ENCODE peak calls at places on chromosome 18, in six cellular contexts. O is upper lobe of left lung, C is neural progenitor cell, E is PC-9, H is GM13977, N is Panc1. P is an unnamed sample.

GRCh38 chr18:9835112-9835755 is 50.5 kb upstream of the TXNDC2 start:
- DNase-seq in O (no peak), N (no peak), C (no peak), H (no peak), E (peak; percentile 85), P (no peak)

GRCh38 chr18:6118080-6118479 is 222.8 kb upstream of the TMEM200C start:
- DNase-seq in O (no peak), N (no peak), E (no peak), H (no peak), C (no peak), P (no peak)

GRCh38 chr18:53551868-53552426 is 672.5 kb downstream of the MBD2 start:
- DNase-seq in N (no peak), E (no peak), C (no peak), H (no peak), O (no peak), P (no peak)

GRCh38 chr18:76524900-76525698 is 30.1 kb upstream of the ZNF516 start:
- DNase-seq in O (no peak), H (no peak), C (peak; percentile 71), N (no peak), E (peak; percentile 87), P (peak; percentile 68)

GRCh38 chr18:44945847-44946490 is 265.3 kb downstream of the SETBP1 start:
- DNase-seq in O (no peak), C (peak; percentile 84), N (no peak), H (no peak), E (no peak), P (no peak)

GRCh38 chr18:23114171-23114881 is 21.0 kb upstream of the CABLES1 start:
- DNase-seq in H (no peak), E (no peak), O (no peak), C (no peak), N (no peak), P (no peak)

GRCh38 chr18:26017929-26018328 is 72.5 kb downstream of the SS18 start:
- DNase-seq in N (no peak), C (no peak), E (no peak), H (peak; percentile 7), O (no peak), P (no peak)

GRCh38 chr18:52219102-52219501 is 120.9 kb upstream of the DCC start:
- DNase-seq in C (no peak), N (no peak), H (no peak), E (no peak), O (no peak), P (no peak)

GRCh38 chr18:3162181-3162580 is 57.6 kb downstream of the MYOM1 start:
- DNase-seq in O (no peak), C (no peak), N (no peak), E (no peak), H (no peak), P (no peak)

DNA sequence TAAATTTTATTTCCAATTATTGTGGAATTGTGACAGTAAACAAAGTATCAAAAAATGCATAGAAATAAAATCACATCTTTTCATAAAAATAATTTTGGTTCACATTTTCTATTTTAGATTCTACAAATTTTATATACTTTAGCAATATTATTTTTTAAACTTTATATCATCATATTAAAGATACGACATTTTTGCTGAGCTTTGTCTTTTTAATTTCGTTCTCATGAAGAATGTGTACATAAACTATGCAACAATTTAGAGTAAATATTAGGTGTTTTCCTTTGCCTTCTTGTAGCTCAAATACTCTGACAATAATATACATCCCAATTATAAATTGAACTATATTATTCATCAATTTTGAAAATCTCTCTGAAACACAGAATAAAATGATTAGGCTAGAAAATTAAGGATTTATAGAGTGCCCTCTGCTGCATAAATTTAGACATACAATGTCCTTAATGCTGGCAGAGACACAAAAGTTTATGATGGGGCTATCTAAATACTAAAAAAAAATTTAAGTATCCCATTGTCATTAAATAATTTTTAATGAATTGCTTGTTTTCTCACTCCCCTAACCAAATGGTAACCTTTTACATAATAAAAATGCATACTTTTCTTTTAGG is 45.7 kb downstream of the CCDC102B start:
- DNase-seq in N (no peak), H (no peak), E (no peak), C (no peak), O (no peak), P (no peak)
- TF ChIP-seq CTCF in N (no peak), H (no peak), E (peak; percentile 28), C (peak; percentile 15), O (no peak), P (peak; percentile 28)

DNA sequence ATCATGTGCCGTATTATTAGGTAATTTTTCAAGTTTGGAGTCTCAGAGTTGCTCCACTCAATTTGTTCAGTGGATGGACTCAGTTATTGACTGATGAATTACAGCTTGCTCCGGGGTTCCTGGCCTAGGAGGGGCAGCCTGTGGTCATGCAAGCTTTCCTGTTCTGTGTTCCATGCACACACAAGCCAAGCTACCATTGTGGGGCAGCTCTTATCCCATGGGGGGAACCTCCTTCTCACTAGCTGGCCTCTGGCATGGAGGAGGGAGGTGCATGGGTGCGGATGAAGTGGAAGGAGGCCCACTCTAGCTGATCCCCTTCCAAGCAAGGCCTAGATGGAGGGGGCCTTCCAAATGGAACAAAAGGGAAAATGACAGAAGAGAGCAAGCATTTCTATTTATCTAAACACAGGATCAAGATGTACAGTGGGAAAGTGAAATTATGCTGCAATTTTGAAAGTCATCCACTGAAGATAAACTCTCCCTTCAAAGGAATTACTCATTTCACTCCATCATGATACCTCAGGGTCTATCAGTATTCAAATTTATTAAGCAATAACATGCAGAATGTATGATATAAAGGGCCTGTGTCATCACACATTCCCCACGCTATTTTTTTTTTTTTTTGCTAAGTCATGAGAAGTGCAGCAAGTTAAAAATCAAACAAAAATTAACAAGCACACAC is 202.7 kb upstream of the SMAD2 start:
- DNase-seq in C (no peak), E (peak; percentile 73), O (no peak), N (no peak), H (no peak), P (no peak)
- TF ChIP-seq CTCF in C (no peak), E (no peak), O (no peak), N (no peak), H (no peak), P (no peak)

GRCh38 chr18:42231796-42232195 is 276.8 kb downstream of the PIK3C3 start:
- DNase-seq in C (no peak), H (no peak), E (no peak), N (no peak), O (no peak), P (no peak)

GRCh38 chr18:42228581-42228980 is 273.5 kb downstream of the PIK3C3 start:
- DNase-seq in C (no peak), N (no peak), E (no peak), O (no peak), H (no peak), P (no peak)

GRCh38 chr18:42233908-42234307 is 278.9 kb downstream of the PIK3C3 start:
- DNase-seq in H (no peak), N (no peak), C (no peak), O (no peak), E (no peak), P (no peak)

DNA sequence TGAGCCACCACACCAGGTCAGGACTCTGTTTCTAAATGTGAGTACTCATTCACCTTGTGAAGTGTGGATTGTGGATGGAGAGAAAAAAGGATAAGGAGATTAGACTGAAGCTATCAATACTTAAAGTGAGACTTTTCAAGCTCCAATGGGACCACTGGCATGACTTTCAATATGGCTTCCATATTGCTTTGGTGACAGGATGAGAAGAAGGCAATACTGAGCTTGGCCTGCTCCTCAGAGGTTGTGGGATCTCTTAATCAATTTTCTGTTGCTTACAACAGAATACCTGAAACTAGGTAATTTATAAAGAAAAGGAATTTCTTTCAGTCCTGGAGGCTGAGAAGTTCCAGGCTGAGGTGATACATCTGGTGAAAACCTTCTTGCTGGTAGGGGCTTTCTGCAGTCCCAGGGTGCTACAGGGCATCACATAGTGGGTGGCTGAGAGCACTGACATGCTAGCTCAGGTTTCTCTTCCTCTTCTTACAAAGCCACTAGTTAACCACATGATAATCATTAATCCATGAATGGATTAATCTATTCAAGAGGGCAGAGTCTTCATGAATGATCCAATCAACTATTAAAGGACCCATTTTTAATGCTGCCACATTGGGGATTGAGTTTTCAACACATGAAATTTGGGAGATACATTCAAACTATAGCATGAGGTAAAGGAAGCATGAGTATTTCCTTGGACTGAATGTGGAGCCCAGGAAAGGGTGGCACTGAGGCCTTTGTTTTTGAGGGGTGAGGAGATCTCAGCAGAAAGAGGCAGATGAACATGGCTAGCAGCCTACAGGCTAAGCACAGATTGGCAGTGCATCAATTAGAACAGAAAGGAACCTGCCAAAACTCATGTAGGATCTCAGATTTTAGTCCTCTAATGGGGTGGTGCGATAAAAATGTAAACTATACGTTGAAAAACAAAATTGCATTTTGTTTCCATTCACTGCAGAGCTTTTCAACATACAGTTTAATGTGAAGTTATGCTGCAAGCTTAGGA is 274.5 kb downstream of the PIK3C3 start:
- DNase-seq in C (no peak), H (no peak), N (no peak), E (no peak), O (no peak), P (no peak)
- TF ChIP-seq CTCF in C (no peak), H (no peak), N (no peak), E (no peak), O (no peak), P (no peak)

GRCh38 chr18:43620936-43621335 is 343.6 kb upstream of the SYT4 start:
- DNase-seq in N (no peak), E (no peak), C (peak; percentile 50), H (peak; percentile 30), O (no peak), P (no peak)
- TF ChIP-seq CTCF in N (peak; percentile 35), E (peak; percentile 67), C (peak; percentile 72), H (peak; percentile 49), O (peak; percentile 42), P (peak; percentile 85)

GRCh38 chr18:31506024-31506742 is 8.2 kb downstream of the DSG2 start:
- DNase-seq in N (peak; percentile 2), O (no peak), E (no peak), C (no peak), H (no peak), P (no peak)
- TF ChIP-seq CTCF in N (peak; percentile 49), O (no peak), E (peak; percentile 45), C (peak; percentile 35), H (peak; percentile 22), P (peak; percentile 55)

GRCh38 chr18:47773931-47774330 is 156.5 kb downstream of the SMAD2 start:
- DNase-seq in N (no peak), E (no peak), H (no peak), C (no peak), O (no peak), P (no peak)

GRCh38 chr18:47777626-47778025 is 152.8 kb downstream of the SMAD2 start:
- DNase-seq in O (no peak), C (no peak), N (no peak), H (no peak), E (no peak), P (no peak)

GRCh38 chr18:47772374-47773248 is 157.8 kb downstream of the SMAD2 start:
- DNase-seq in C (peak; percentile 64), N (peak; percentile 46), O (peak; percentile 43), H (peak; percentile 57), E (peak; percentile 44), P (no peak)

GRCh38 chr18:47779381-47779780 is 151.1 kb downstream of the SMAD2 start:
- DNase-seq in O (no peak), H (no peak), E (peak; percentile 63), N (no peak), C (no peak), P (no peak)

DNA sequence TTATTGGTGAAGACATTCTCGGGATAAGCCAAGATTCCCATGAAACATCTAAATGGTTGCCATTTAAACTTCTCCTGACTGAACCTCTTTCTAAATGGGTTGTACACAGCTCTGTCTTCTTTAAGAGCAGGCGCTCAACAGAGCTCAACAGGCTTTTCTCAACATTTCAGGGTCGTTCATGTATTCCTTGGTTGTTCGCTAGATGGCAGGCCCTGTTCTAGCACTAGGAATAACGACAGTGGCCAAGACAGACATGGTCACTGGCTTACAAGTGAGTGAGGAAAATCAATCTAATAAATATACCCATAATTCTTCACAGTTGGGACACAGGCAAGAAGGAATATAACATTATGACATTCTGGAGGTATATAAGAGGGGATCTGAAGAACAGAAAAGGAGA is 154.5 kb downstream of the SMAD2 start:
- DNase-seq in H (no peak), E (no peak), C (no peak), N (no peak), O (no peak), P (no peak)
- TF ChIP-seq CTCF in H (no peak), E (peak; percentile 40), C (peak; percentile 23), N (peak; percentile 34), O (no peak), P (no peak)

P was measured in type B pancreatic cell.